ENCODE peak calls at places on chromosome 15, in seven cellular contexts. C, H, K, Y, U, L and N are unnamed samples.

GRCh38 chr15:29102911-29103824 is 166.5 kb downstream of the NSMCE3 start:
- DNase-seq in Y (no peak), L (no peak), K (no peak), U (no peak), C (no peak), H (peak), N (peak)

GRCh38 chr15:92196342-92196741 is 197.3 kb upstream of the ST8SIA2 start:
- DNase-seq in H (no peak), Y (no peak), L (no peak), C (no peak), U (no peak), K (no peak), N (no peak)

GRCh38 chr15:34810455-34811146 is 15.3 kb upstream of the ACTC1 start:
- DNase-seq in U (no peak), L (peak), K (no peak), Y (peak), C (peak), H (no peak), N (no peak)

GRCh38 chr15:73948396-73948795 is 22.1 kb downstream of the LOXL1 start:
- DNase-seq in L (no peak), Y (no peak), C (no peak), H (no peak), U (no peak), K (no peak), N (no peak)

GRCh38 chr15:34760909-34761308 is 6.1 kb upstream of the GJD2 start:
- DNase-seq in U (no peak), H (no peak), C (no peak), L (no peak), K (no peak), Y (no peak), N (no peak)

GRCh38 chr15:99732711-99733267 is 448 bp downstream of the LYSMD4 start:
- DNase-seq in Y (no peak), L (peak), K (peak), H (peak), C (no peak), U (peak), N (no peak)

GRCh38 chr15:81363713-81364112 is 10.3 kb downstream of the TMC3 start:
- DNase-seq in C (no peak), K (no peak), H (no peak), L (no peak), U (no peak), Y (no peak), N (no peak)

GRCh38 chr15:95843241-95843851 is 487.2 kb upstream of the NR2F2 start:
- DNase-seq in H (no peak), U (no peak), Y (peak), C (peak), L (no peak), K (no peak), N (no peak)

GRCh38 chr15:23395030-23395692 is 40.6 kb downstream of the GOLGA8S start:
- DNase-seq in U (no peak), K (no peak), L (no peak), H (no peak), C (no peak), Y (no peak), N (no peak)

GRCh38 chr15:31357148-31357547 is 30.5 kb downstream of the KLF13 start:
- DNase-seq in L (no peak), K (no peak), Y (no peak), H (no peak), U (no peak), C (no peak), N (no peak)

GRCh38 chr15:74958320-74958907 is 1.8 kb upstream of the RPP25 start:
- DNase-seq in L (no peak), H (peak), K (peak), Y (no peak), U (peak), C (no peak), N (peak)
- TF ChIP-seq CTCF in L (no peak), H (peak), K (peak), Y (no peak), U (no peak), C (no peak), N (peak)

DNA sequence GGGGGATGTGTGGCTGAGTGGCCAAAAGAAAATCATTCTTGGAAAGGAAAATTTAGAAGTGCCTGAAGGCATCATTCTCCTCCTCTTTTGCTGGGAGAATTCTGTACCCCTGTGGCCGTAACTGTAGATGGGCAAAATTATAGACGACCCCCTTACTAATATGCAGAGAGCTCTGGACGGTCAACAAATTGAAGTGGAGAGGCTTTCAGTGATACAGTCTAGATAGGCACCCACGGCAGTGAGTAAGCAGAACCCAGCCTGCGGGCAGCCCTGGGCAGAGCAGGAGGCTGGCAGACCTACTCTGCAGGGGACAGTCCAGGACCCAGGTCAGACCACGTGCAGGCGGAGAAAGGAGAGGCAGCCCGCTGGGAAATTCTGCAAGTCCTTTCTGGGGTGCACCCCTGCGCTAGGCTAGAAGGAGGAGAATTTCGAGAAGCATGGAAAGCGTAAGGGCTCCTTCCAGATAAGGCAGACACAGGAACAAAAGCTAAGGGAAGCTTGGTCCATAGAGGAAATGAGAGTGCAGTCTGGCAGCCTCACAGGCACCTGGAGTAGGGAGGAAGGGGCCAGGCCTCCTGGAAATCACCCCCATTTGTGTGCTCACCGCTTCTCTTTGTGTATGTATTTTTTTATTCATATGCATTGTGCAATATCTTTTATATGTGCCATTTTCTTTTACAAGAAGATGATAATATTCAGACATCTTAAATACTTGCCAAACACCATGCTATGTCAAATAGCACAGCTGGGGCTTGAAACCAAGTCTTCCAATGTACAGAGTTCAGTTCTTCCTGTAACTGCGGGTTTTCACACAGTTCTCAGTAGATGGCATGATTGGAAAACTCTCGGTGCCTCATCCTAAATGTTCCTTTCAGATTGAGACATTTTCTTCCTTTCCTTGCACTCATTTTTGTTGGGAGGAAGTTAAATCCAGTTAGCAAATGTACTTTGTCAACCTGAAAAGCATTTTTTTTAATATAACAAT is 40.2 kb downstream of the LRRK1 start:
- DNase-seq in H (no peak), Y (peak), U (no peak), L (no peak), K (no peak), C (peak), N (no peak)
- TF ChIP-seq CTCF in H (no peak), Y (no peak), U (no peak), L (no peak), K (no peak), C (no peak), N (no peak)

DNA sequence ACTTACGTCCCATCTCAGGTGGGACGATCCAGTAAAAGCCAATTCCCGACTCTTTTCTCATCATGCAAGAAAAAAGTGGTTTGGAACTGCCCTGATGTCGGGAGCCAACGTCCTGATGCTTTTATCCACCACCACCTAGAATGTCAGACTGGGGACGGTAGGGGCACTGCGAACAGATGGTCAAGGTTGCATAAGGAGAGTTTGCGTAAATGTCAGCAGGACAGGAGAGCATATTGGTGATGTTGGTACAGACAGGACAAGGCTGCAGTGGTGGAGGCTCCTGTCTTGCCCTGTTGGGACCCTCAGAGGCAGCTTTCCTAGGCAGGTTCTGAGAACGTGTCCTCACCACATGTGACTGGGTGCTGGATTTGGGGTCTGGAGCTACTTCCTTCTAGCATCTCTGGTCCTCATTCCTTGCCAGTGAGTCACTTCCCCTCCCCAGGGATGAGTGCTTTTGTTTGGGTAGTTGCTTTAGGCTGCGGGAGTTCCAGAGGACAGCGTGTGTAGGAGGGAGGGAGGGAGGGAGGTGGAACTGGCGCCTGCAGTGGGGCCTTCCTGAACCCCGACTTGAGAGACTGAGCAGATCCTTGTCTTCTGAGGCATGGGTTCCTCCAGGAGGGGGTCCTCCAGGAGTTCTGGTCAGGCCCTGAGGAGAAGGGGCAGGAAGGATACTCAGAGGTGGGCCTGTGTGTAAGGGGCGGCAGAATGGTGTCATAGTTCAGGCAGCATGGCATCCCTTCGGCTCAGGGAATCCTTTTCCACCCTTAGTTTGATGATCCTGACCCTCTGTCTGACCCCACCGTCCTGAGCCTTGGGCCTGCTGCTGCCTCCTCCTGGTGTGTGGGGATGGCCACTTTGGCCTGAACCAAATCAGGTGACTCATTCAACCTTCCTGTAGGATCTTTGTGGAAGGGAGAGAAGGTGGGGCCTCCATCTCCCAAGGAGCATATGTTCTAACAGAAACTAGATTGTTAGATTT is 21.2 kb downstream of the THSD4 start:
- DNase-seq in L (peak), K (peak), C (peak), Y (peak), H (no peak), U (no peak), N (peak)
- TF ChIP-seq CTCF in L (no peak), K (no peak), C (peak), Y (no peak), H (no peak), U (no peak), N (peak)

GRCh38 chr15:53506370-53506769 is 253.1 kb downstream of the WDR72 start:
- DNase-seq in U (no peak), C (no peak), L (no peak), Y (no peak), H (no peak), K (no peak), N (peak)

GRCh38 chr15:53513431-53513830 is 246.0 kb downstream of the WDR72 start:
- DNase-seq in H (no peak), C (no peak), L (no peak), U (no peak), Y (no peak), K (no peak), N (no peak)

GRCh38 chr15:53511175-53511574 is 248.3 kb downstream of the WDR72 start:
- DNase-seq in H (no peak), U (no peak), Y (no peak), L (no peak), C (no peak), K (no peak), N (no peak)

GRCh38 chr15:53512029-53512428 is 247.4 kb downstream of the WDR72 start:
- DNase-seq in H (no peak), Y (no peak), C (no peak), L (no peak), U (no peak), K (no peak), N (no peak)
- TF ChIP-seq CTCF in H (no peak), Y (no peak), C (no peak), L (no peak), U (no peak), K (no peak), N (peak)

GRCh38 chr15:101121511-101122090 is 130.2 kb downstream of the CHSY1 start:
- DNase-seq in K (peak), C (peak), H (peak), L (peak), U (peak), Y (peak), N (peak)
- TF ChIP-seq CTCF in K (no peak), C (peak), H (peak), L (peak), U (no peak), Y (peak), N (peak)

GRCh38 chr15:65032823-65033537 is 3.5 kb upstream of the MTFMT start:
- DNase-seq in H (peak), C (peak), K (peak), L (peak), Y (peak), U (peak), N (peak)

GRCh38 chr15:65034719-65035118 is 5.3 kb upstream of the MTFMT start:
- DNase-seq in U (no peak), K (no peak), Y (no peak), L (no peak), C (no peak), H (no peak), N (no peak)

GRCh38 chr15:65037279-65037678 is 7.8 kb upstream of the MTFMT start:
- DNase-seq in U (no peak), K (no peak), Y (no peak), C (no peak), H (no peak), L (no peak), N (no peak)

GRCh38 chr15:65029736-65030208 is 333 bp upstream of the MTFMT start:
- DNase-seq in L (no peak), K (no peak), H (no peak), C (no peak), U (no peak), Y (no peak), N (no peak)

GRCh38 chr15:65033659-65034269 is 4.3 kb upstream of the MTFMT start:
- DNase-seq in L (peak), H (no peak), C (peak), K (no peak), U (no peak), Y (peak), N (no peak)
- TF ChIP-seq CTCF in L (peak), H (peak), C (peak), K (peak), U (no peak), Y (peak), N (peak)

GRCh38 chr15:58081446-58081845 is 15.9 kb upstream of the ALDH1A2 start:
- DNase-seq in K (no peak), Y (no peak), L (no peak), U (no peak), H (no peak), C (no peak), N (no peak)

GRCh38 chr15:58080398-58080797 is 14.9 kb upstream of the ALDH1A2 start:
- DNase-seq in C (no peak), L (no peak), U (no peak), Y (no peak), H (no peak), K (no peak), N (no peak)

GRCh38 chr15:58078591-58078990 is 13.1 kb upstream of the ALDH1A2 start:
- DNase-seq in U (no peak), H (no peak), K (no peak), Y (no peak), C (no peak), L (no peak), N (no peak)

GRCh38 chr15:58074452-58074851 is 8.9 kb upstream of the ALDH1A2 start:
- DNase-seq in L (no peak), C (no peak), H (no peak), K (no peak), Y (no peak), U (no peak), N (no peak)

GRCh38 chr15:58077427-58077826 is 11.9 kb upstream of the ALDH1A2 start:
- DNase-seq in Y (no peak), C (peak), H (no peak), L (peak), U (no peak), K (peak), N (no peak)
- TF ChIP-seq CTCF in Y (no peak), C (peak), H (no peak), L (peak), U (no peak), K (peak), N (peak)

GRCh38 chr15:50138391-50138790 is 19.4 kb upstream of the ATP8B4 start:
- DNase-seq in U (no peak), C (no peak), L (no peak), Y (no peak), K (no peak), H (no peak), N (no peak)
- TF ChIP-seq CTCF in U (no peak), C (peak), L (peak), Y (no peak), K (no peak), H (no peak), N (peak)